ENCODE peak calls at places on chromosomes 11 and 22, in seven cellular contexts. T is AG10803, O is PC-9, P is adrenal gland, R is kidney epithelial cell, Y is prostate gland, M is osteoblast. S is an unnamed sample.

GRCh38 chr11:5364214-5364613 is 12.9 kb downstream of the OR51B6 start:
- DNase-seq in T (peak; percentile 94), O (no peak), P (no peak), R (peak; percentile 16), Y (no peak), M (peak; percentile 38), S (no peak)

GRCh38 chr11:1906623-1907423 is 12.7 kb upstream of the TNNT3 start:
- DNase-seq in T (no peak), O (no peak), P (no peak), R (no peak), Y (no peak), M (peak; percentile 69), S (no peak)

GRCh38 chr22:48407256-48407955 is 1420.3 kb downstream of the BRD1 start:
- DNase-seq in T (no peak), O (no peak), P (no peak), R (no peak), Y (no peak), M (no peak), S (no peak)

GRCh38 chr11:4539603-4540219 is 5.3 kb upstream of the OR52M1 start:
- DNase-seq in T (peak; percentile 24), O (peak; percentile 1), P (peak; percentile 57), R (no peak), Y (peak; percentile 57), M (peak; percentile 77), S (no peak)

GRCh38 chr11:117068303-117068860 is 29.8 kb downstream of the SIK3 start:
- DNase-seq in T (no peak), O (no peak), P (no peak), R (no peak), Y (no peak), M (no peak), S (no peak)

GRCh38 chr11:73194593-73194992 is 23.5 kb upstream of the P2RY2 start:
- DNase-seq in T (no peak), O (peak; percentile 92), P (no peak), R (no peak), Y (peak; percentile 50), M (no peak), S (no peak)

GRCh38 chr11:76391039-76391438 is 9.9 kb downstream of the GVQW3 start:
- DNase-seq in T (no peak), O (no peak), P (no peak), R (no peak), Y (no peak), M (no peak), S (peak; percentile 23)

GRCh38 chr11:111977141-111978027 is 40.2 kb downstream of the DIXDC1 start:
- DNase-seq in T (peak; percentile 34), O (peak; percentile 21), P (peak; percentile 84), R (no peak), Y (peak; percentile 69), M (peak; percentile 95), S (no peak)

GRCh38 chr11:121119444-121119843 is 18.4 kb downstream of the TECTA start:
- DNase-seq in T (peak; percentile 28), O (no peak), P (no peak), R (no peak), Y (no peak), M (no peak), S (no peak)

GRCh38 chr22:49922484-49922883 is 4.0 kb downstream of the CRELD2 start:
- DNase-seq in T (no peak), O (no peak), P (no peak), R (no peak), Y (no peak), M (no peak), S (no peak)

GRCh38 chr11:126586303-126586627 is 230.8 kb downstream of the ST3GAL4 start:
- DNase-seq in T (no peak), O (no peak), P (no peak), R (no peak), Y (no peak), M (peak; percentile 59), S (no peak)
- H3K4me3 ChIP-seq in T (peak overlapping the region; percentile 39), O (no peak overlapping the region), P (no peak overlapping the region), R (no peak overlapping the region), Y (no peak overlapping the region), M (peak overlapping the region; percentile 66), S (no peak overlapping the region)

GRCh38 chr11:21988477-21988876 is 204.4 kb upstream of the ANO5 start:
- DNase-seq in T (no peak), O (no peak), P (no peak), R (no peak), Y (no peak), M (no peak), S (no peak)
- TF ChIP-seq CTCF in T (no peak), O (no peak), P (no peak), R (no peak), Y (no peak), M (no peak), S (peak; percentile 31)

GRCh38 chr11:132941761-132942160 is 590.5 kb downstream of the OPCML start:
- DNase-seq in T (no peak), O (no peak), P (no peak), R (no peak), Y (no peak), M (no peak), S (no peak)

GRCh38 chr11:132943325-132943736 is 589.0 kb downstream of the OPCML start:
- DNase-seq in T (peak; percentile 13), O (no peak), P (no peak), R (no peak), Y (no peak), M (no peak), S (no peak)

GRCh38 chr11:132942611-132943324 is 589.5 kb downstream of the OPCML start:
- DNase-seq in T (no peak), O (no peak), P (no peak), R (no peak), Y (no peak), M (no peak), S (no peak)

GRCh38 chr11:132943737-132944556 is 588.4 kb downstream of the OPCML start:
- DNase-seq in T (peak; percentile 27), O (no peak), P (no peak), R (no peak), Y (no peak), M (no peak), S (no peak)

DNA sequence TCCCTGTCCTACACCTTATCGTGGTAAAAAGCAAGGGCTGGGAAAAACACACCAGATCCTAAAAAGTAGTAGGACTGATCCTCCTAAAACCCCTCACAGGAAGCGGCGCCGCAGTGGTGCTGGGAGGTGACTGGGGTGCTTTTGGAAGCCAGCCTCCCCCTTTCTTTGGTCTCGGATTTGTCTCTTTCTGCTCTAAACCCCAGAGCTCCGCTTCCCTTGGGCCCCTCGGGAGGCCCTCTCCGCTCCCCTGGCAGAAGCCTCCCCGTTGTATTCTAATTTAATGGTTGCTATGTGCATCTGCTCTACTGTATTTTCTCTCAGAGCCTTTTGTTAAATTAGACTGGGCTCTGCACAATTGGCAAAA is 587.8 kb downstream of the OPCML start:
- DNase-seq in T (no peak), O (no peak), P (no peak), R (no peak), Y (no peak), M (no peak), S (no peak)
- H3K4me3 ChIP-seq in T (no peak overlapping the region), O (no peak overlapping the region), P (no peak overlapping the region), R (no peak overlapping the region), Y (no peak overlapping the region), M (peak overlapping the region; percentile 67), S (no peak overlapping the region)

GRCh38 chr11:91066648-91067047 is 843.8 kb upstream of the CHORDC1 start:
- DNase-seq in T (no peak), O (no peak), P (no peak), R (no peak), Y (no peak), M (no peak), S (no peak)

DNA sequence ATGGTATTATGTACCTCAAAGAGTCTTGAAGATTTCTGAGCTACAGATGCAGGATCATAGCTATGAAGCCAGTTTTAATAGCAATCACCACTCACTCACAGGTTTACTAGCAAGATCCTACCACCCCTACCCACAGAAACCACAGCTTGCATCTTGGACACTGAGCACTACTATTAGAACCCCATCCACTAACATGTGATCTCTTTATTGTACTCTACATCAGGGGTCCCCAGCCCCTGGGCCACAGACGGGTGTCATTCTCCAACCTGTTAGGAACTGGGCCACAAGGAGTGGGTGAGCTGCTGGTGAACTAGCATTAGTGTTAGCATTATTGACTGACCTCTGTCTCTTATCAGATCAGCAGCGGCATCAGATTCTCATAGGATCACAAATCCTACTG is 844.8 kb upstream of the CHORDC1 start:
- DNase-seq in T (no peak), O (no peak), P (no peak), R (no peak), Y (no peak), M (no peak), S (no peak)
- TF ChIP-seq CTCF in T (no peak), O (no peak), P (no peak), R (no peak), Y (no peak), M (no peak), S (no peak)

GRCh38 chr11:92703431-92703830 is 266.0 kb upstream of the MTNR1B start:
- DNase-seq in T (peak; percentile 28), O (no peak), P (no peak), R (no peak), Y (no peak), M (no peak), S (no peak)

GRCh38 chr11:92698742-92699141 is 270.7 kb upstream of the MTNR1B start:
- DNase-seq in T (no peak), O (no peak), P (no peak), R (no peak), Y (no peak), M (no peak), S (no peak)

GRCh38 chr11:92702037-92702436 is 267.4 kb upstream of the MTNR1B start:
- DNase-seq in T (no peak), O (no peak), P (no peak), R (no peak), Y (no peak), M (no peak), S (no peak)

GRCh38 chr11:92707173-92707619 is 262.3 kb upstream of the MTNR1B start:
- DNase-seq in T (no peak), O (peak; percentile 38), P (no peak), R (no peak), Y (peak; percentile 74), M (peak; percentile 13), S (no peak)

GRCh38 chr11:92702771-92703170 is 266.7 kb upstream of the MTNR1B start:
- DNase-seq in T (peak; percentile 60), O (no peak), P (no peak), R (no peak), Y (no peak), M (no peak), S (no peak)
- H3K4me3 ChIP-seq in T (no peak overlapping the region), O (no peak overlapping the region), P (no peak overlapping the region), R (no peak overlapping the region), Y (no peak overlapping the region), M (no peak overlapping the region), S (no peak overlapping the region)